ENCODE peak calls at places on chromosomes 5 and 9, in eight cellular contexts. W is A549, M is foreskin fibroblast, V is IMR-90, F is fibroblast of villous mesenchyme, D is body of pancreas, Y is epithelial cell of esophagus, U is uterus. S is an unnamed sample.

GRCh38 chr9:85114799-85115198 is 445.3 kb downstream of the NTRK2 start:
- DNase-seq in F (no peak), M (no peak), D (no peak), U (no peak), V (no peak), Y (peak; percentile 95), W (peak; percentile 26), S (no peak)

GRCh38 chr9:99624499-99625233 is 197.0 kb upstream of the NR4A3 start:
- DNase-seq in D (no peak), W (no peak), U (no peak), V (no peak), M (no peak), F (no peak), Y (no peak), S (no peak)

GRCh38 chr9:88303785-88304495 is 84.3 kb upstream of the SPIN1 start:
- DNase-seq in D (no peak), F (peak; percentile 22), W (no peak), V (peak; percentile 58), M (peak; percentile 17), Y (peak; percentile 2), U (no peak), S (no peak)

GRCh38 chr5:158174918-158175663 is 316.1 kb upstream of the CLINT1 start:
- DNase-seq in W (peak; percentile 59), M (peak; percentile 87), U (peak; percentile 84), V (peak; percentile 56), D (peak; percentile 72), Y (peak; percentile 65), F (peak; percentile 69), S (peak; percentile 84)

GRCh38 chr5:66239034-66239433 is 94.9 kb downstream of the SREK1 start:
- DNase-seq in W (peak; percentile 24), V (no peak), F (peak; percentile 5), Y (peak; percentile 44), M (no peak), U (no peak), D (no peak), S (no peak)

GRCh38 chr9:71147368-71147767 is 25.9 kb upstream of the TRPM3 start:
- DNase-seq in V (no peak), W (no peak), D (no peak), U (no peak), F (no peak), Y (no peak), M (no peak), S (no peak)

GRCh38 chr5:160033546-160034252 is 24.8 kb downstream of the TTC1 start:
- DNase-seq in D (no peak), Y (no peak), F (no peak), V (no peak), U (no peak), W (no peak), M (no peak), S (no peak)

GRCh38 chr9:127898433-127899199 is 787 bp downstream of the ST6GALNAC6 start:
- DNase-seq in F (peak; percentile 90), W (no peak), V (peak; percentile 89), U (peak; percentile 75), Y (peak; percentile 63), M (peak; percentile 94), D (peak; percentile 57), S (peak; percentile 80)

GRCh38 chr9:93459432-93459847 is 6.1 kb upstream of the FAM120AOS start:
- DNase-seq in F (no peak), Y (no peak), D (no peak), V (no peak), M (no peak), W (no peak), U (no peak), S (no peak)

GRCh38 chr5:111641533-111642230 is 115.3 kb downstream of the NREP start:
- DNase-seq in F (peak; percentile 96), M (peak; percentile 83), D (no peak), U (no peak), V (peak; percentile 90), W (no peak), Y (peak; percentile 95), S (no peak)

GRCh38 chr5:122485226-122485625 is 173.2 kb downstream of the SNCAIP start:
- DNase-seq in W (no peak), U (no peak), F (no peak), Y (no peak), D (no peak), M (no peak), V (no peak), S (no peak)

GRCh38 chr5:100691085-100691484 is 155.9 kb downstream of the FAM174A start:
- DNase-seq in Y (no peak), W (no peak), M (no peak), U (no peak), D (no peak), F (no peak), V (no peak), S (no peak)

GRCh38 chr9:5326893-5327548 is 12.7 kb downstream of the RLN1 start:
- DNase-seq in D (peak; percentile 75), W (no peak), F (peak; percentile 32), Y (peak; percentile 51), M (peak; percentile 34), V (peak; percentile 2), U (no peak), S (no peak)

GRCh38 chr5:126808619-126809018 is 31.7 kb downstream of the LMNB1 start:
- DNase-seq in Y (peak; percentile 29), D (no peak), U (no peak), W (peak; percentile 31), F (peak; percentile 47), M (peak; percentile 56), V (peak; percentile 50), S (no peak)

GRCh38 chr9:98745470-98745869 is 36.7 kb upstream of the GABBR2 start:
- DNase-seq in Y (no peak), W (no peak), V (no peak), D (peak; percentile 76), M (no peak), U (no peak), F (no peak), S (no peak)

GRCh38 chr9:107976767-107977166 is 487.2 kb upstream of the KLF4 start:
- DNase-seq in U (peak; percentile 22), D (peak; percentile 10), M (peak; percentile 47), Y (peak; percentile 24), V (no peak), F (peak; percentile 72), W (no peak), S (peak; percentile 90)

GRCh38 chr9:110995511-110996340 is 42.5 kb downstream of the LPAR1 start:
- DNase-seq in D (no peak), W (no peak), V (peak; percentile 54), F (peak; percentile 95), Y (no peak), U (no peak), M (peak; percentile 60), S (no peak)

GRCh38 chr5:58582004-58582403 is 871 bp upstream of the RAB3C start:
- DNase-seq in W (no peak), D (peak; percentile 70), V (no peak), Y (peak; percentile 3), M (peak; percentile 0), U (no peak), F (no peak), S (no peak)

GRCh38 chr9:119368179-119368578 is 1.1 kb downstream of the BRINP1 start:
- DNase-seq in D (no peak), W (no peak), M (no peak), U (no peak), V (no peak), Y (no peak), F (no peak), S (no peak)

GRCh38 chr5:155092318-155092717 is 78.8 kb downstream of the KIF4B start:
- DNase-seq in W (no peak), V (no peak), D (no peak), Y (peak; percentile 67), F (no peak), U (no peak), M (peak; percentile 12), S (no peak)

DNA sequence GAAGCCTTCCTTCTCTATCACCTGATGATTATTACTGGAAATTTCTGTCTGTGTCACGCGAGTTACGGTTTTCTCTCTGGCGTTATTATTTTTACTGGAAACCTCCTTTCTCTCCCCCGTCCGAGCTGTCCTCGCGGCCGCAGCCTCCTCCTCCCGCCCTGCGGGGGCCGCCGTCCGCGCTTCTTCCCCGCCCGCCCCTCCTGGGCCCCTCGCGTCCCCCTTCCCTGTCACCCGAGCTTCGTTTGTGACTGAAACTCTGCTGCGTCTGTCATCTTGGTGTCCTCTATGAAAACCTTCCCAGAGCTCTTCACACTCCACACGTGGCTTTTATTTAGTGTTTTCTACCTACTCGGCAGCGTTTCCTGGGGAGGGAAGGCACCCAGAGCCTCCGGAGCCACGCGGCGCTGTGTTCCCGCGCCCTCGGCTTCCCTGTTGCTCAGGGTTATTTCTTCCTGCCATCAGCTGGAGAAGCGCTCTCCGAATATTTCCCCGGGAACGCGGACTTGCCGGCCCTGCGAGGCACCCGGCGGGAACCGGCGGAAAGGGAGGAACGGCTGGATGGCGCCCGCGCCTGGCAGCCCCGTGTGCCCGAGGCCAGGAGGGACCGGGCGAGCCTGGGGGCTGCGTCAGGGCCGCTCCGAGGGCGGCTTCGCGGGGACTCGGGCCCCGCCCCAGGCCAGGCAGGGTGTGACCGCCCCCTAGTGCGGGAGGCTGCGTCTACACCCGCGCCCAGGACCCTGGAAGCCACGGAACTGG is 33.9 kb downstream of the TRIP13 start:
- DNase-seq in U (no peak), F (no peak), W (no peak), D (peak; percentile 51), V (no peak), M (peak; percentile 67), Y (peak; percentile 6), S (no peak)
- TF ChIP-seq CTCF in U (peak; percentile 11), F (peak; percentile 48), W (no peak), D (peak; percentile 41), V (peak; percentile 24), M (peak; percentile 22), Y (no peak), S (peak; percentile 21)

GRCh38 chr9:113621309-113621791 is 157.8 kb downstream of the RGS3 start:
- DNase-seq in V (peak; percentile 93), Y (no peak), W (no peak), U (peak; percentile 72), F (peak; percentile 66), D (peak; percentile 51), M (peak; percentile 96), S (peak; percentile 95)
- H3K4me3 ChIP-seq in V (no peak overlapping the region), Y (no peak overlapping the region), W (no peak overlapping the region), U (no peak overlapping the region), F (no peak overlapping the region), D (no peak overlapping the region), M (no peak overlapping the region), S (no peak overlapping the region)

DNA sequence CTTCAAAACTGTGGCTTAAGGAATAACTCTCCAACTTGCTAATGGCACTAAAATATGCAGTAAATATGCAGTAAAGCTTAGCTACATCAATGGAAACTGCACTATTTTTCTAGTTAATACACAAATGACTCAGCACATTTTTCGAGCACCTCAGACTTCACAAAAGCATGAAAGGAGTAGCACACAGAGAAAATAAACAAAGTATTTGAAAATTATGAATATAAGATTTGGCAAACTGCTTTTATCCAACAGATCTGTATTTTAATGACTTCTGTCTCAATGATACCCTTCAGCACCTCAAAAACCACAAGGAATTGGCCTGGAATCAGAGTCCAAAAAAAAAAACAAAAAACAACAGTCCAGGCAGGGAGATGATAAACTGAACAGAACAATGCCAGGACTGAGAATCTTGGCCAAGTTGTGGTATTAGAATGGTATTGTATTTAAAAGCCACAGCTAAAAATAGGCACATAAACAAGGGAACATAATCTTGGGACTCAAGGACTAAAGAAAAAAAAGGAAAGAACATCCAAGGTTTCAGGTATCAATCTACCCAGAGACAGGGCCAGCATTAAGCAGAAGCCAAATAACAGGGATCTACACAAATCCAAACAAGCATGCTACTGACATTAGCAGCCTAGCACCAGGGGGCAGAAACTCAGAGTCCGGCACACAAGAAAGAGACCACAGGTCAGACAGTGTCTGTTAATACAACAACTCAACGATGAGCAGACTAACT is 21.4 kb downstream of the TMEM245 start:
- DNase-seq in D (peak; percentile 52), U (peak; percentile 35), V (peak; percentile 65), M (peak; percentile 65), W (peak; percentile 68), Y (peak; percentile 34), F (peak; percentile 83), S (no peak)
- TF ChIP-seq CTCF in D (peak; percentile 46), U (no peak), V (peak; percentile 39), M (peak; percentile 34), W (peak; percentile 23), Y (peak; percentile 33), F (peak; percentile 47), S (no peak)

GRCh38 chr5:15021286-15022046 is 149.9 kb upstream of the ANKH start:
- DNase-seq in Y (no peak), D (no peak), W (no peak), M (peak; percentile 65), F (peak; percentile 67), U (no peak), V (peak; percentile 80), S (no peak)
- H3K4me3 ChIP-seq in Y (no peak overlapping the region), D (no peak overlapping the region), W (no peak overlapping the region), M (no peak overlapping the region), F (no peak overlapping the region), U (no peak overlapping the region), V (no peak overlapping the region), S (no peak overlapping the region)